ENCODE peak calls at places on chromosome 7, in eight cellular contexts. F is AG04449, R is fibroblast of lung, X is NCI-H2081 treated with DMSO at 0.1 percent for 48 hours, J is activated T-cell treated with anti-CD3 and anti-CD28 coated beads for 24 hours, G is B cell, K is GDM1, D is SK-MEL-5. O is an unnamed sample.

GRCh38 chr7:135721198-135721820 is 6.7 kb downstream of the SLC13A4 start:
- DNase-seq in F (no peak), R (no peak), X (no peak), J (no peak), G (no peak), K (no peak), D (no peak), O (no peak)

GRCh38 chr7:27842094-27842493 is 102.1 kb downstream of the TAX1BP1 start:
- DNase-seq in F (no peak), R (no peak), X (no peak), J (no peak), G (no peak), K (no peak), D (no peak), O (no peak)

GRCh38 chr7:37425504-37425903 is 23.2 kb downstream of the ELMO1 start:
- DNase-seq in F (no peak), R (no peak), X (no peak), J (no peak), G (no peak), K (no peak), D (no peak), O (no peak)

GRCh38 chr7:108328174-108328651 is 128.0 kb downstream of the NRCAM start:
- DNase-seq in F (no peak), R (no peak), X (no peak), J (no peak), G (no peak), K (no peak), D (no peak), O (no peak)

GRCh38 chr7:43791-44540 is 148.4 kb upstream of the FAM20C start:
- DNase-seq in F (no peak), R (no peak), X (no peak), J (no peak), G (no peak), K (no peak), D (no peak), O (no peak)

GRCh38 chr7:155206286-155207020 is 91.2 kb upstream of the INSIG1 start:
- DNase-seq in F (peak; percentile 47), R (peak; percentile 91), X (no peak), J (peak; percentile 74), G (peak; percentile 84), K (peak; percentile 89), D (peak; percentile 70), O (peak; percentile 89)

GRCh38 chr7:157496426-157497275 is 159.8 kb downstream of the DNAJB6 start:
- DNase-seq in F (no peak), R (no peak), X (no peak), J (no peak), G (no peak), K (no peak), D (no peak), O (no peak)

GRCh38 chr7:70592171-70592570 is 539.8 kb upstream of the GALNT17 start:
- DNase-seq in F (no peak), R (no peak), X (no peak), J (no peak), G (no peak), K (no peak), D (no peak), O (no peak)

GRCh38 chr7:33807779-33808482 is 97.4 kb upstream of the BMPER start:
- DNase-seq in F (peak; percentile 62), R (peak; percentile 91), X (no peak), J (no peak), G (no peak), K (no peak), D (peak; percentile 68), O (no peak)

GRCh38 chr7:76179686-76180085 is 22.0 kb upstream of the SRRM3 start:
- DNase-seq in F (no peak), R (no peak), X (no peak), J (no peak), G (no peak), K (no peak), D (no peak), O (no peak)

GRCh38 chr7:26157520-26158105 is 5.6 kb downstream of the NFE2L3 start:
- DNase-seq in F (no peak), R (no peak), X (no peak), J (no peak), G (no peak), K (no peak), D (no peak), O (no peak)

GRCh38 chr7:49885593-49886285 is 112.3 kb downstream of the VWC2 start:
- DNase-seq in F (no peak), R (no peak), X (no peak), J (no peak), G (no peak), K (no peak), D (no peak), O (no peak)

GRCh38 chr7:150753826-150754603 is 16.8 kb downstream of the GIMAP5 start:
- DNase-seq in F (no peak), R (no peak), X (no peak), J (no peak), G (no peak), K (peak; percentile 45), D (peak; percentile 56), O (no peak)

GRCh38 chr7:115631782-115632181 is 398.8 kb downstream of the TFEC start:
- DNase-seq in F (no peak), R (no peak), X (no peak), J (no peak), G (no peak), K (no peak), D (no peak), O (no peak)

O was measured in left lung.